ENCODE peak calls at places on chromosomes 1 and 21, in six cellular contexts. O, R, C, F, Z and I are unnamed samples.

GRCh38 chr1:17531682-17532487 is 7.6 kb upstream of the ARHGEF10L start:
- DNase-seq in F (no peak), R (peak), O (peak), C (no peak), Z (peak), I (peak)

GRCh38 chr1:20486457-20487235 is 636 bp upstream of the CAMK2N1 start:
- DNase-seq in O (peak), F (no peak), Z (peak), C (no peak), R (peak), I (no peak)

GRCh38 chr1:208387908-208388756 is 143.9 kb upstream of the PLXNA2 start:
- DNase-seq in Z (no peak), F (no peak), R (no peak), C (no peak), O (no peak), I (no peak)

GRCh38 chr1:85628791-85629531 is 48.4 kb downstream of the CCN1 start:
- DNase-seq in C (no peak), F (peak), Z (peak), O (peak), R (peak), I (no peak)

GRCh38 chr1:42420911-42421585 is 34.8 kb downstream of the ZMYND12 start:
- DNase-seq in O (no peak), Z (peak), F (no peak), R (peak), C (no peak), I (peak)

GRCh38 chr1:157798211-157798610 is 21.3 kb upstream of the FCRL2 start:
- DNase-seq in F (peak), O (no peak), C (no peak), R (no peak), Z (no peak), I (no peak)

GRCh38 chr21:41583274-41583790 is 75.4 kb upstream of the TMPRSS2 start:
- DNase-seq in C (no peak), Z (peak), R (no peak), F (peak), O (no peak), I (no peak)

GRCh38 chr1:239293350-239294111 is 92.8 kb upstream of the CHRM3 start:
- DNase-seq in O (no peak), Z (no peak), C (no peak), R (no peak), F (no peak), I (no peak)

GRCh38 chr1:70504821-70505193 is 93.7 kb downstream of the CTH start:
- DNase-seq in F (no peak), O (no peak), Z (peak), C (no peak), R (peak), I (no peak)

GRCh38 chr1:161131721-161132409 is 602 bp downstream of the DEDD start:
- DNase-seq in Z (no peak), R (peak), O (no peak), F (peak), C (no peak), I (no peak)

GRCh38 chr21:35616090-35616489 is 444.2 kb downstream of the SETD4 start:
- DNase-seq in R (peak), C (no peak), Z (no peak), O (no peak), F (no peak), I (peak)

GRCh38 chr21:15620892-15621291 is 108.9 kb upstream of the USP25 start:
- DNase-seq in F (no peak), R (no peak), O (no peak), C (no peak), Z (no peak), I (no peak)

GRCh38 chr1:154730251-154730650 is 122.3 kb upstream of the ADAR start:
- DNase-seq in R (peak), C (no peak), F (no peak), O (no peak), Z (no peak), I (peak)

DNA sequence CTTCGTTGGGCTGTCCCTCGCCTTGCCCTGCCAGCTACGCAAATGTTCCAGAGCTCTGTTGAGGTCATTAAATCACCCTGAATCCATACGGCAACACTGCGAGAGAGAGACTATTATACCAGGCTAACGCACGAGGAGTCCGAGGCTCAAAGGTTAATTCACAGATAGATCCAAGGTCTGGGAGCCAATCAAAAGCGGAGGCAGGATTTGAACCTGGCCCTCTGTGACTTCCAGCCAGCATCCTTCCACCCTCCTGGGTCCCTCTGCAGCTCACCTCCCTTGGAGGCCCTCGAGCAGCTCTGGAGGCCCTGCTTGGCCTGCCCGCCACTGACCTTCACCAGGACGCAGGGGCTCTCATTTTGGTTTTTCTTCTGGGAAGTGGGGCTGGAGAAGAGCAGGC is 42.1 kb downstream of the KIAA1614 start:
- DNase-seq in C (no peak), R (no peak), F (no peak), O (no peak), Z (no peak), I (no peak)
- H3K4me3 ChIP-seq in C (no peak), R (no peak), F (no peak), O (peak), Z (peak), I (no peak)

DNA sequence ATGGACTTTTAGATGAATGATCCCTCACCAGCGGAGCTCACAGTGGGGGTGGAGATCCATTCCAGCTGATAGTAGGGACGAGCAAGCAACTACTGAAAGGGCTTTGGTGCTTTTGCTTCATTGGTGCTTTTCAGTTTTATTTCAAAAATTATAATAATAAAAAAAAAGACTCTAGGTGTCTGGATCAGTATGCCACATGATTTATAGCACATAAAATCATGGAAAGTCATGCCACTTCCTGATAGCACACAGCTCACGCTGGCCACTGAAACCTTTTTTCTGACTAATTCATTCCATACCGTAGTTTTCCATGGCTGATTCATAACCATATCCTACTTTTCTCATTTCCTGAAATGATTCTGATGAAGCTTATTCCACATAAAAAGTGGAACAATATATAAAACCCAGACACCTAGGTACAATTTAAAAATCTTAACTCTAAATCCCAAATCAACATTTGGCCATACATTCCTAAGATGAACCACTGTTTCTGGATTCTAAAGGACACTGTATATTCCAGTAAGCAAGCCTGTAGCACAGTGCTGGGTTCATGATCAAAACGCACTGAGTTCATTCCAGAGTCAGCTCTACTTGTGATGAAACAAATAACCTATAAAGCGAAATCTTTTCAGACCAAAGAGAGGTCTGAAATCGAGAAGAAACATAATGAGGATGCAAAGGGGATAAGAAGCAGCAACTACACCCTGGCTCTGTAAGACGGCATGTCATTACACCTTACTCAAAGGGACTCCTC is 41.4 kb upstream of the KCNE1 start:
- DNase-seq in O (no peak), C (no peak), R (peak), Z (no peak), F (no peak), I (no peak)
- H3K4me3 ChIP-seq in O (peak), C (no peak), R (peak), Z (no peak), F (no peak), I (peak)

DNA sequence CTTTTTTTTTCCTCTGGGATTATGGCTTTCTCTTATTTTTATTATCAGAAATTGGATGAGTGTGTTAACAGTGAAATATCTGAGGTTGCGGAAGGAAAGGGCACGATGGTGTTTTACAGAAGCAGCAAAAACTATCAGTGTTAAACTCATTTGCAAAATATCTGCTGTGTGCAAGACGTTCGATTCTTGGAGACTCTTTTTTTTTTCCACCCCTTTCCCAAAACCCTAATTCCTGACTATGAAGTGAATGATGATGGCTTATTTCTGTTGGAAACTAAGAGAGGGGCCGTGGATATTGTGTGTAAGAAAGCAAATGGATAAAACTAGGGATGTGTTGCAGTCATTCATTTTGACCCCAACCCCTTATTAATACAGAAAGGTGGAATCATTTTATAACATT is 677 bp downstream of the NCAM2 start:
- DNase-seq in O (no peak), F (no peak), Z (no peak), C (no peak), R (no peak), I (no peak)
- H3K4me3 ChIP-seq in O (peak), F (no peak), Z (peak), C (peak), R (peak), I (peak)

GRCh38 chr1:196467230-196467629 is 141.0 kb downstream of the KCNT2 start:
- DNase-seq in O (no peak), F (no peak), C (no peak), R (no peak), Z (no peak), I (no peak)

GRCh38 chr1:196462101-196462500 is 146.1 kb downstream of the KCNT2 start:
- DNase-seq in F (no peak), Z (no peak), O (no peak), C (no peak), R (peak), I (no peak)

GRCh38 chr1:196459383-196459782 is 148.9 kb downstream of the KCNT2 start:
- DNase-seq in Z (no peak), C (no peak), R (peak), O (no peak), F (no peak), I (no peak)

GRCh38 chr1:196466656-196467055 is 141.6 kb downstream of the KCNT2 start:
- DNase-seq in O (no peak), F (no peak), Z (no peak), R (peak), C (no peak), I (peak)

DNA sequence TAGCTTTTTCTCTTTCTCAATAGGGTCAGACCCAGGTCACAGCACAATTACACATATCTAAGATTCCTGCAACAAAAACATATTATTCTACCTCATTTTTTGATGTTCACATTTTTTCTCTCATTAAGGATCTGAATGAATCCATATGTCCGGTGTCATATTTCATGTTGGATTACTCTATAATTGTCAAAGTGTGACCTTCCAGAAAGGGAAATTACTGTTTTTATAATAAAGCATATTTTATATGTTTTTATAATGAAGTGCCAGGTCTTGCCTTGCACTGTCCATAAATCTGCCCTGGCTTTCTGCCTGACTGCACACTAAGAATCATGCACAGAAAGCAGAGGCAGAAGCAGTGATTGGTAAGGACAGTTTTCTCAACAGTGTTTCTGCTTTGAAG is 143.7 kb downstream of the KCNT2 start:
- DNase-seq in F (no peak), O (no peak), R (no peak), C (no peak), Z (no peak), I (peak)
- H3K4me3 ChIP-seq in F (no peak), O (no peak), R (no peak), C (no peak), Z (no peak), I (no peak)

GRCh38 chr1:163202833-163203451 is at the start of gene RGS5:
- DNase-seq in Z (no peak), R (peak), O (no peak), F (no peak), C (no peak), I (peak)
- H3K4me3 ChIP-seq in Z (no peak), R (no peak), O (peak), F (no peak), C (no peak), I (peak)

GRCh38 chr1:19457555-19457954 is 27.8 kb downstream of the CAPZB start:
- DNase-seq in R (no peak), Z (no peak), O (no peak), F (no peak), C (no peak), I (no peak)
- H3K4me3 ChIP-seq in R (no peak), Z (no peak), O (peak), F (no peak), C (peak), I (no peak)